ENCODE peak calls at places on chromosomes 7 and 10, in five cellular contexts. U is stomach, Q is spleen, X is HCT116, S is sigmoid colon. C is an unnamed sample.

GRCh38 chr7:96534221-96534620 is 175.4 kb downstream of the SEM1 start:
- DNase-seq in S (no peak), X (no peak), U (no peak), Q (no peak), C (no peak)

GRCh38 chr7:117323877-117324699 is 1.2 kb upstream of the WNT2 start:
- DNase-seq in Q (peak; percentile 81), S (peak; percentile 71), U (no peak), X (no peak), C (no peak)

GRCh38 chr10:86215712-86216111 is 150.9 kb downstream of the GRID1 start:
- DNase-seq in S (no peak), Q (no peak), U (no peak), X (no peak), C (no peak)

GRCh38 chr10:42911359-42911758 is 128.8 kb downstream of the BMS1 start:
- DNase-seq in X (no peak), S (no peak), U (no peak), Q (no peak), C (no peak)

GRCh38 chr7:15747187-15748111 is 61.0 kb upstream of the MEOX2 start:
- DNase-seq in S (no peak), U (no peak), Q (no peak), X (no peak), C (no peak)

GRCh38 chr10:1939016-1939415 is 201.7 kb upstream of the ADARB2 start:
- DNase-seq in X (no peak), U (no peak), Q (no peak), S (no peak), C (no peak)

GRCh38 chr7:3722396-3722846 is 421.4 kb downstream of the SDK1 start:
- DNase-seq in X (peak; percentile 27), Q (peak; percentile 76), S (no peak), U (no peak), C (no peak)

GRCh38 chr7:2978403-2978802 is 65.3 kb downstream of the CARD11 start:
- DNase-seq in U (peak; percentile 70), X (no peak), Q (peak; percentile 94), S (no peak), C (peak; percentile 27)

GRCh38 chr10:5434017-5434753 is 21.8 kb downstream of the NET1 start:
- DNase-seq in Q (no peak), X (peak; percentile 37), U (no peak), S (no peak), C (no peak)

GRCh38 chr7:127474457-127474856 is 81.9 kb upstream of the ZNF800 start:
- DNase-seq in S (no peak), U (no peak), X (no peak), Q (no peak), C (no peak)

GRCh38 chr7:117993377-117994003 is 120.2 kb upstream of the CTTNBP2 start:
- DNase-seq in U (no peak), S (no peak), X (peak; percentile 59), Q (no peak), C (no peak)

GRCh38 chr7:30428586-30429530 is 49.7 kb downstream of the NOD1 start:
- DNase-seq in S (peak; percentile 32), X (no peak), U (no peak), Q (no peak), C (no peak)

GRCh38 chr7:412313-412710 is 107.3 kb downstream of the PDGFA start:
- DNase-seq in Q (peak; percentile 57), S (peak; percentile 35), U (no peak), X (no peak), C (peak; percentile 30)

GRCh38 chr7:6273917-6274630 is 1.6 kb upstream of the CYTH3 start:
- DNase-seq in U (no peak), X (no peak), S (no peak), Q (peak; percentile 41), C (no peak)

GRCh38 chr7:6272481-6273323 is at the start of gene CYTH3:
- DNase-seq in U (peak; percentile 87), X (no peak), Q (peak; percentile 96), S (peak; percentile 88), C (peak; percentile 79)

GRCh38 chr7:6273380-6273837 is 985 bp upstream of the CYTH3 start:
- DNase-seq in Q (no peak), U (no peak), S (no peak), X (no peak), C (no peak)

GRCh38 chr7:6271091-6271658 is 1.2 kb downstream of the CYTH3 start:
- DNase-seq in Q (peak; percentile 80), X (no peak), U (peak; percentile 55), S (peak; percentile 83), C (peak; percentile 54)

DNA sequence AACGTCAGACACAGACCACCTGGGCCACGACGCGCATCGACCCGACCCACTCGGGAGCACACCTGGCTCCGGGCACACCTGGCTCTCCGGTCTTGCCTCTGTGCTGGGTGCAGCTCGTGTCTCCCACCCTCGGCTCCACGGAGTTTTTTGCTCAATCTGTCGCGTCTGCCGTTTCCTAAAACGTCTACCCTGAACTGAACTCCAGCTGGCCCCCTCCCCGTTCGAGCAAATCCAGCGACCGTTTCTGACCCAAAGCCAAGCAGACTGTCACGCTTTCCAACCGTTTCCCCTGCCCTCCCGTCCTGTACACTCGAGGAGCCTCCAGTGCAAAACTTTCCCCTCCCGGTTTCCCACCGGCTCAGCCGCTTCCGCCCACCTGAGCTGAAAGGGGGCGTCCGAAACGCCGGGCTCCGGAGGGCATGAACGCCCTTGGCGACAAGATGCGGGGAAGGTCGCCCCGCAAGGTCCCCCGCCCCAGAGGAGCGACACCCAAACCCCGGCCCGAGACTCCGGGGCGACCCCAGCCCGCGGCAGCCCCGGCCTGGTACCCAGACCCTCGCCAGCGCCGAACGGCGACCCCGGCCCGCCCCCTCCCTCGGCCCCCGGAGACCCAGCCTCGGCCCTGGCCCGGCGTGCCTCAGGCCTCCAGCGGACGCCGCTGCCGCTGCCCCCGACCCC is 591 bp downstream of the CYTH3 start:
- DNase-seq in X (no peak), Q (peak; percentile 88), U (peak; percentile 26), S (peak; percentile 72), C (no peak)
- TF ChIP-seq POLR2A in X (no peak), Q (no peak), U (no peak), S (no peak), C (no peak)

GRCh38 chr10:88582411-88582805 is 710 bp downstream of the RNLS start:
- DNase-seq in Q (no peak), X (no peak), U (no peak), S (no peak), C (no peak)

GRCh38 chr10:88583584-88583957 is 453 bp upstream of the RNLS start:
- DNase-seq in Q (no peak), X (no peak), S (no peak), U (no peak), C (no peak)

GRCh38 chr10:88586462-88586861 is at the start of gene LIPJ:
- DNase-seq in S (no peak), Q (no peak), U (no peak), X (no peak), C (no peak)

DNA sequence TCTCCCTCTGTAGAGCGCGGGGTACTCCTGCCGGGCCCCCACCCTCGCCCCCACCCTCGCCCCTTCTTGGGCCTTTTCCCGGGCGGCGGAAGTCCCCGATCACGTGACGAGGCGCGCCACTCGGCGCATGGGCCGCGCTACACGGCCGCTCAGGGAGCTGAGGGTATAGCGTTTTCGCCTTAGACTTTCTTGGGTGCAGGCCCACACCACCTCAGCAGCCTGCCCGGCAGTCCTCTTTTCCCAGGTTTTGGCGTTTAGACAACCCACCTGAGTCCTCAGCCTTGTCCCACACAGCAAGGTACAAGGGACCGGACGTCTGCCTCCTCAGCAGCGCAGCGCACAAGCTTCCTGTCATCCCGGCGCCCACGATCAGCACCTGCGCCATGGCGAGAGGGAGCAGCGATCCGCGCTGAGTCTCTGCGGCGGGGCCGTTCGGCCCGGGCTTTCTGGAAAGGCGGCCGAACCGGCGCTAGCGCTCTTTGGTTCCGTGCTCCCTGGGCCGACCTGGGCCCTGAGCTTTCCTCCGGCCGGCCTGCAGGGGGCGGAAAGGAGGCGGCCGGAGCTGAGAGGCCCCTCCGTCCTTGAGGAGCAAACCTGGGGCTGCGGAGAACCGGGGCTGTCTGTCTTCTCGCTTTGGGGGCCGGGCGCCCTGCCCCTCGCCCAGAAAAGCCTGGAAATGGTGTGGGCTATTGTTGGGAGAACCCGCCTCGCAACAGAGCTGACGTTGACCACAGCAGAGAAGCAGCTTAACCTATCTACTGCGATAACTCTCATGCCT is at the start of gene RNLS:
- DNase-seq in Q (peak; percentile 93), X (no peak), U (peak; percentile 51), S (peak; percentile 87), C (peak; percentile 68)
- TF ChIP-seq POLR2AphosphoS5 in Q (peak; percentile 90), X (no peak), U (peak; percentile 59), S (peak; percentile 84), C (peak; percentile 58)

GRCh38 chr10:29533696-29534285 is 101.0 kb downstream of the SVIL start:
- DNase-seq in S (no peak), Q (no peak), U (no peak), X (no peak), C (no peak)

GRCh38 chr10:29533046-29533445 is 101.7 kb downstream of the SVIL start:
- DNase-seq in U (no peak), X (no peak), Q (no peak), S (no peak), C (no peak)

GRCh38 chr10:29535778-29536459 is 98.9 kb downstream of the SVIL start:
- DNase-seq in X (no peak), Q (no peak), U (peak; percentile 39), S (no peak), C (no peak)

GRCh38 chr10:29534590-29534989 is 100.2 kb downstream of the SVIL start:
- DNase-seq in X (no peak), S (no peak), U (no peak), Q (no peak), C (no peak)

DNA sequence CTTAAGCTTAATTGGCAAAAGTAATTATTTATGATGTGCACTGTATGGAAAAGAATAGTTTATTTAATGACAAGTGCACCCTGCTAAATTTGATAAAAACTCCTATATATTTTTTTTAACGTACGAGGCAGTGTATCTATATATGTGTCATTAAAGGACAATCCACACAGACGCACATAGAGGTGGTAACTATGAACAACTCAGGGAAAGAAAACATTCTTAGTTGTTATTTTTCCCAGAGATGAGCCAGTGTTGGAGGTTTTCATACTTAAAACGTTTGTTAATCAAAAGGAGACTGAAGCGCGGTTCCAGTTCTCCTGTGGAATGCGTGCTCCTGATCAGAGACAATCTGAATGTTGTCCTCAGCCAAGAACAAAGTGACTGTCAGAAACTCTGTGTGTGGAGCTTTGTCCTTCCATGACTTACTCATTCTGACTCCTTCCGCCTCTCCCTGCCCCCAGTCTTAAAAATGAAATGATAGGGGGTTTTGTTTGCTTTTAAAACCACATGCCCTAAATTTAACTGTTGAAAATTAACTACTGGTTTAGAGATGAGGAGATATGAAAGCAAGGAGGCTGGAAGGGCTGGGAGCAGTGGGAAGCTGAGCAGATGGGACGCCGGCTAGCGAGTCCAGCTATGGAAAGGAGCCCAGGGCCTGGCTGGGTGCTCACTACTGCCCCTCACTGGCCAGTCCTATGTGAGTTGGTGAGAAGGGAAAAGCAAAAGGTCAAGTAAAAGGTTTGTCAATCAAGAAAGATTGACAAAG is 99.6 kb downstream of the SVIL start:
- DNase-seq in U (peak; percentile 69), Q (no peak), S (peak; percentile 81), X (peak; percentile 16), C (no peak)
- H3K4me3 ChIP-seq in U (peak overlapping the region; percentile 17), Q (no peak overlapping the region), S (no peak overlapping the region), X (no peak overlapping the region), C (peak overlapping the region; percentile 14)

GRCh38 chr10:97715259-97715874 is 1.8 kb downstream of the MARVELD1 start:
- DNase-seq in S (no peak), Q (no peak), U (no peak), X (no peak), C (no peak)

GRCh38 chr10:97711640-97712267 is 1.8 kb upstream of the MARVELD1 start:
- DNase-seq in Q (no peak), S (no peak), X (no peak), U (no peak), C (no peak)

GRCh38 chr10:97714401-97715258 is 1.1 kb downstream of the MARVELD1 start:
- DNase-seq in U (peak; percentile 38), S (peak; percentile 94), X (no peak), Q (peak; percentile 90), C (peak; percentile 68)

GRCh38 chr10:97713351-97713827 is at the start of gene MARVELD1:
- DNase-seq in Q (no peak), S (peak; percentile 93), X (no peak), U (no peak), C (peak; percentile 66)

GRCh38 chr10:97713828-97714400 is 384 bp downstream of the MARVELD1 start:
- DNase-seq in Q (peak; percentile 89), S (peak; percentile 88), U (peak; percentile 73), X (no peak), C (peak; percentile 65)
- TF ChIP-seq POLR2A in Q (no peak), S (no peak), U (no peak), X (peak; percentile 62), C (no peak)

C was measured in breast epithelium.